ENCODE peak calls at places on chromosomes 2 and 18, in six cellular contexts. R, Z, Q, W, J and B are unnamed samples.

GRCh38 chr2:109005686-109006204 is 16.7 kb upstream of the EDAR start:
- DNase-seq in J (peak), Q (peak), W (no peak), R (no peak), Z (no peak), B (no peak)

GRCh38 chr2:175929850-175930249 is 72.2 kb downstream of the LNPK start:
- DNase-seq in J (no peak), W (no peak), R (no peak), Q (no peak), Z (peak), B (no peak)

GRCh38 chr18:55478301-55478660 is 109.7 kb downstream of the TCF4 start:
- DNase-seq in R (no peak), W (peak), Q (no peak), Z (no peak), J (no peak), B (no peak)

GRCh38 chr18:71844810-71845209 is 699.3 kb downstream of the CBLN2 start:
- DNase-seq in W (no peak), Q (no peak), Z (no peak), J (no peak), R (no peak), B (no peak)

GRCh38 chr2:56337342-56337741 is 153.6 kb downstream of the CCDC85A start:
- DNase-seq in R (no peak), Q (no peak), Z (no peak), J (no peak), W (no peak), B (no peak)

GRCh38 chr2:205650931-205651330 is 31.4 kb upstream of the NRP2 start:
- DNase-seq in W (no peak), Q (no peak), R (no peak), J (no peak), Z (no peak), B (no peak)

GRCh38 chr2:86025229-86025820 is 80.4 kb downstream of the POLR1A start:
- DNase-seq in W (no peak), Q (no peak), R (no peak), J (no peak), Z (peak), B (no peak)

GRCh38 chr18:76405761-76406356 is 89.2 kb downstream of the ZNF516 start:
- DNase-seq in R (no peak), W (no peak), Z (peak), J (no peak), Q (no peak), B (no peak)

GRCh38 chr2:51723716-51724115 is 691.8 kb upstream of the NRXN1 start:
- DNase-seq in J (no peak), R (no peak), Z (no peak), W (no peak), Q (no peak), B (peak)